ENCODE peak calls at places on chromosomes 1 and 21, in ten cellular contexts. One of them, this sample, is unnamed.

GRCh38 chr1:229305402-229305801 is 34.5 kb downstream of the RAB4A start:
- DNase-seq in WTC11: no peak
- DNase-seq in psoas muscle: no peak
- DNase-seq in lower lobe of right lung: no peak
- DNase-seq in fibroblast of pulmonary artery: no peak
- DNase-seq in GM10248: no peak
- DNase-seq in AG10803: no peak
- DNase-seq in BJ: no peak
- DNase-seq in fibroblast of lung: no peak
- DNase-seq in astrocyte: no peak
- DNase-seq in this sample: no peak

GRCh38 chr1:209443361-209443931 is 140.1 kb upstream of the CAMK1G start:
- DNase-seq in fibroblast of pulmonary artery: no peak
- DNase-seq in BJ: no peak
- DNase-seq in WTC11: no peak
- DNase-seq in lower lobe of right lung: no peak
- DNase-seq in astrocyte: no peak
- DNase-seq in psoas muscle: no peak
- DNase-seq in fibroblast of lung: no peak
- DNase-seq in GM10248: no peak
- DNase-seq in AG10803: no peak
- DNase-seq in this sample: no peak

GRCh38 chr21:25169370-25169769 is 437.9 kb downstream of the MRPL39 start:
- DNase-seq in fibroblast of pulmonary artery: no peak
- DNase-seq in GM10248: no peak
- DNase-seq in lower lobe of right lung: no peak
- DNase-seq in psoas muscle: no peak
- DNase-seq in fibroblast of lung: no peak
- DNase-seq in BJ: no peak
- DNase-seq in astrocyte: no peak
- DNase-seq in WTC11: no peak
- DNase-seq in AG10803: no peak
- DNase-seq in this sample: no peak

GRCh38 chr1:43878854-43879253 is 54.7 kb upstream of the ARTN start:
- DNase-seq in fibroblast of pulmonary artery: no peak
- DNase-seq in psoas muscle: no peak
- DNase-seq in fibroblast of lung: no peak
- DNase-seq in GM10248: no peak
- DNase-seq in BJ: no peak
- DNase-seq in WTC11: no peak
- DNase-seq in lower lobe of right lung: no peak
- DNase-seq in AG10803: no peak
- DNase-seq in astrocyte: no peak
- DNase-seq in this sample: no peak

GRCh38 chr1:214552174-214552608 is 789 bp upstream of the PTPN14 start:
- DNase-seq in GM10248: no peak
- DNase-seq in AG10803: peak
- DNase-seq in WTC11: peak
- DNase-seq in astrocyte: peak
- DNase-seq in fibroblast of pulmonary artery: peak
- DNase-seq in BJ: peak
- DNase-seq in lower lobe of right lung: peak
- DNase-seq in fibroblast of lung: peak
- DNase-seq in psoas muscle: peak
- DNase-seq in this sample: peak

GRCh38 chr1:44661786-44662682 is 12.2 kb downstream of the TMEM53 start:
- DNase-seq in WTC11: no peak
- DNase-seq in lower lobe of right lung: no peak
- DNase-seq in BJ: no peak
- DNase-seq in GM10248: no peak
- DNase-seq in psoas muscle: no peak
- DNase-seq in AG10803: no peak
- DNase-seq in astrocyte: no peak
- DNase-seq in fibroblast of pulmonary artery: no peak
- DNase-seq in fibroblast of lung: no peak
- DNase-seq in this sample: no peak

GRCh38 chr1:183932412-183932811 is 105.1 kb downstream of the COLGALT2 start:
- DNase-seq in fibroblast of lung: peak
- DNase-seq in GM10248: no peak
- DNase-seq in WTC11: no peak
- DNase-seq in psoas muscle: peak
- DNase-seq in BJ: no peak
- DNase-seq in lower lobe of right lung: peak
- DNase-seq in AG10803: peak
- DNase-seq in fibroblast of pulmonary artery: peak
- DNase-seq in astrocyte: peak
- DNase-seq in this sample: no peak

GRCh38 chr1:224769987-224770693 is 154.0 kb downstream of the CNIH3 start:
- DNase-seq in fibroblast of pulmonary artery: peak
- DNase-seq in AG10803: peak
- DNase-seq in BJ: peak
- DNase-seq in lower lobe of right lung: no peak
- DNase-seq in WTC11: no peak
- DNase-seq in GM10248: no peak
- DNase-seq in psoas muscle: no peak
- DNase-seq in fibroblast of lung: peak
- DNase-seq in astrocyte: peak
- DNase-seq in this sample: no peak

GRCh38 chr1:182699673-182700350 is 15.4 kb upstream of the RGS8 start:
- DNase-seq in fibroblast of lung: no peak
- DNase-seq in lower lobe of right lung: no peak
- DNase-seq in BJ: no peak
- DNase-seq in astrocyte: no peak
- DNase-seq in fibroblast of pulmonary artery: no peak
- DNase-seq in WTC11: peak
- DNase-seq in psoas muscle: peak
- DNase-seq in AG10803: no peak
- DNase-seq in GM10248: no peak
- DNase-seq in this sample: peak

GRCh38 chr1:84145051-84145450 is 980 bp downstream of the PRKACB start:
- DNase-seq in fibroblast of lung: no peak
- DNase-seq in AG10803: no peak
- DNase-seq in psoas muscle: no peak
- DNase-seq in fibroblast of pulmonary artery: no peak
- DNase-seq in GM10248: no peak
- DNase-seq in astrocyte: no peak
- DNase-seq in lower lobe of right lung: no peak
- DNase-seq in WTC11: no peak
- DNase-seq in BJ: no peak
- DNase-seq in this sample: no peak

GRCh38 chr21:42861311-42862122 is 17.8 kb downstream of the WDR4 start:
- DNase-seq in AG10803: no peak
- DNase-seq in GM10248: no peak
- DNase-seq in fibroblast of lung: no peak
- DNase-seq in astrocyte: no peak
- DNase-seq in BJ: no peak
- DNase-seq in WTC11: no peak
- DNase-seq in psoas muscle: no peak
- DNase-seq in lower lobe of right lung: no peak
- DNase-seq in fibroblast of pulmonary artery: no peak
- DNase-seq in this sample: no peak

GRCh38 chr1:114032271-114033218 is 53.3 kb downstream of the OLFML3 start:
- DNase-seq in astrocyte: peak
- DNase-seq in AG10803: peak
- DNase-seq in fibroblast of lung: peak
- DNase-seq in GM10248: no peak
- DNase-seq in BJ: peak
- DNase-seq in fibroblast of pulmonary artery: peak
- DNase-seq in psoas muscle: no peak
- DNase-seq in WTC11: peak
- DNase-seq in lower lobe of right lung: no peak
- DNase-seq in this sample: no peak

GRCh38 chr21:42082501-42083360 is 11.6 kb downstream of the UMODL1 start:
- DNase-seq in astrocyte: no peak
- DNase-seq in fibroblast of lung: no peak
- DNase-seq in GM10248: no peak
- DNase-seq in psoas muscle: no peak
- DNase-seq in lower lobe of right lung: no peak
- DNase-seq in BJ: no peak
- DNase-seq in AG10803: no peak
- DNase-seq in WTC11: no peak
- DNase-seq in fibroblast of pulmonary artery: no peak
- DNase-seq in this sample: no peak

GRCh38 chr1:53826367-53826766 is 11.7 kb downstream of the NDC1 start:
- DNase-seq in WTC11: no peak
- DNase-seq in AG10803: peak
- DNase-seq in GM10248: no peak
- DNase-seq in astrocyte: no peak
- DNase-seq in psoas muscle: no peak
- DNase-seq in lower lobe of right lung: no peak
- DNase-seq in fibroblast of lung: peak
- DNase-seq in BJ: no peak
- DNase-seq in fibroblast of pulmonary artery: peak
- DNase-seq in this sample: no peak

GRCh38 chr1:119713039-119713537 is 1.4 kb downstream of the PHGDH start:
- DNase-seq in lower lobe of right lung: no peak
- DNase-seq in WTC11: no peak
- DNase-seq in BJ: no peak
- DNase-seq in GM10248: no peak
- DNase-seq in astrocyte: peak
- DNase-seq in fibroblast of pulmonary artery: peak
- DNase-seq in psoas muscle: no peak
- DNase-seq in AG10803: peak
- DNase-seq in fibroblast of lung: peak
- DNase-seq in this sample: peak

GRCh38 chr1:187909382-187909781 is 1080.6 kb downstream of the PLA2G4A start:
- DNase-seq in fibroblast of pulmonary artery: no peak
- DNase-seq in fibroblast of lung: no peak
- DNase-seq in BJ: no peak
- DNase-seq in GM10248: no peak
- DNase-seq in astrocyte: no peak
- DNase-seq in WTC11: no peak
- DNase-seq in psoas muscle: no peak
- DNase-seq in lower lobe of right lung: no peak
- DNase-seq in AG10803: no peak
- DNase-seq in this sample: no peak

GRCh38 chr21:44952116-44952928 is 12.5 kb downstream of the SLX9 start:
- DNase-seq in AG10803: no peak
- DNase-seq in fibroblast of pulmonary artery: no peak
- DNase-seq in fibroblast of lung: no peak
- DNase-seq in WTC11: no peak
- DNase-seq in psoas muscle: peak
- DNase-seq in lower lobe of right lung: peak
- DNase-seq in BJ: no peak
- DNase-seq in astrocyte: no peak
- DNase-seq in GM10248: no peak
- DNase-seq in this sample: no peak

GRCh38 chr1:53061123-53061858 is 722 bp upstream of the PODN start:
- DNase-seq in BJ: no peak
- DNase-seq in fibroblast of pulmonary artery: peak
- DNase-seq in astrocyte: no peak
- DNase-seq in psoas muscle: peak
- DNase-seq in AG10803: peak
- DNase-seq in GM10248: no peak
- DNase-seq in fibroblast of lung: peak
- DNase-seq in lower lobe of right lung: peak
- DNase-seq in WTC11: no peak
- DNase-seq in this sample: no peak

GRCh38 chr1:20903452-20903851 is 116.3 kb upstream of the HP1BP3 start:
- DNase-seq in fibroblast of lung: no peak
- DNase-seq in BJ: no peak
- DNase-seq in lower lobe of right lung: no peak
- DNase-seq in fibroblast of pulmonary artery: peak
- DNase-seq in astrocyte: peak
- DNase-seq in psoas muscle: no peak
- DNase-seq in AG10803: no peak
- DNase-seq in WTC11: no peak
- DNase-seq in GM10248: no peak
- DNase-seq in this sample: no peak

GRCh38 chr1:152110860-152111514 is 4.3 kb downstream of the TCHH start:
- DNase-seq in fibroblast of pulmonary artery: peak
- DNase-seq in fibroblast of lung: peak
- DNase-seq in lower lobe of right lung: peak
- DNase-seq in astrocyte: peak
- DNase-seq in psoas muscle: no peak
- DNase-seq in WTC11: peak
- DNase-seq in AG10803: peak
- DNase-seq in BJ: no peak
- DNase-seq in GM10248: peak
- DNase-seq in this sample: no peak

GRCh38 chr1:165397945-165398344 is 41.4 kb upstream of the LMX1A start:
- DNase-seq in BJ: no peak
- DNase-seq in lower lobe of right lung: no peak
- DNase-seq in fibroblast of pulmonary artery: peak
- DNase-seq in GM10248: no peak
- DNase-seq in WTC11: no peak
- DNase-seq in AG10803: peak
- DNase-seq in astrocyte: peak
- DNase-seq in fibroblast of lung: peak
- DNase-seq in psoas muscle: no peak
- DNase-seq in this sample: no peak

GRCh38 chr1:47515390-47515789 is 77.5 kb downstream of the FOXD2 start:
- DNase-seq in fibroblast of pulmonary artery: no peak
- DNase-seq in BJ: no peak
- DNase-seq in AG10803: no peak
- DNase-seq in WTC11: no peak
- DNase-seq in psoas muscle: no peak
- DNase-seq in lower lobe of right lung: no peak
- DNase-seq in astrocyte: no peak
- DNase-seq in GM10248: no peak
- DNase-seq in fibroblast of lung: no peak
- DNase-seq in this sample: no peak
- TF ChIP-seq CTCF in fibroblast of pulmonary artery: no peak
- TF ChIP-seq CTCF in BJ: no peak
- TF ChIP-seq CTCF in AG10803: no peak
- TF ChIP-seq CTCF in WTC11: no peak
- TF ChIP-seq CTCF in psoas muscle: no peak
- TF ChIP-seq CTCF in lower lobe of right lung: no peak
- TF ChIP-seq CTCF in astrocyte: no peak
- TF ChIP-seq CTCF in GM10248: no peak
- TF ChIP-seq CTCF in fibroblast of lung: no peak
- TF ChIP-seq CTCF in this sample: no peak

GRCh38 chr1:160374701-160375443 is 8.0 kb downstream of the NHLH1 start:
- DNase-seq in AG10803: no peak
- DNase-seq in GM10248: no peak
- DNase-seq in psoas muscle: no peak
- DNase-seq in lower lobe of right lung: no peak
- DNase-seq in fibroblast of pulmonary artery: no peak
- DNase-seq in BJ: no peak
- DNase-seq in fibroblast of lung: no peak
- DNase-seq in astrocyte: no peak
- DNase-seq in WTC11: peak
- DNase-seq in this sample: no peak
- TF ChIP-seq CTCF in AG10803: no peak
- TF ChIP-seq CTCF in GM10248: no peak
- TF ChIP-seq CTCF in psoas muscle: no peak
- TF ChIP-seq CTCF in lower lobe of right lung: no peak
- TF ChIP-seq CTCF in fibroblast of pulmonary artery: no peak
- TF ChIP-seq CTCF in BJ: no peak
- TF ChIP-seq CTCF in fibroblast of lung: no peak
- TF ChIP-seq CTCF in astrocyte: no peak
- TF ChIP-seq CTCF in WTC11: no peak
- TF ChIP-seq CTCF in this sample: no peak

GRCh38 chr21:15976807-15977206 is 247.0 kb downstream of the USP25 start:
- DNase-seq in fibroblast of pulmonary artery: no peak
- DNase-seq in GM10248: no peak
- DNase-seq in AG10803: no peak
- DNase-seq in psoas muscle: no peak
- DNase-seq in astrocyte: no peak
- DNase-seq in BJ: no peak
- DNase-seq in fibroblast of lung: peak
- DNase-seq in lower lobe of right lung: no peak
- DNase-seq in WTC11: peak
- DNase-seq in this sample: peak
- TF ChIP-seq CTCF in fibroblast of pulmonary artery: peak
- TF ChIP-seq CTCF in GM10248: no peak
- TF ChIP-seq CTCF in AG10803: peak
- TF ChIP-seq CTCF in psoas muscle: no peak
- TF ChIP-seq CTCF in astrocyte: no peak
- TF ChIP-seq CTCF in BJ: peak
- TF ChIP-seq CTCF in fibroblast of lung: peak
- TF ChIP-seq CTCF in lower lobe of right lung: no peak
- TF ChIP-seq CTCF in WTC11: no peak
- TF ChIP-seq CTCF in this sample: peak

GRCh38 chr1:221939598-221939997 is 197.7 kb upstream of the DUSP10 start:
- DNase-seq in fibroblast of lung: no peak
- DNase-seq in BJ: no peak
- DNase-seq in AG10803: no peak
- DNase-seq in fibroblast of pulmonary artery: no peak
- DNase-seq in psoas muscle: no peak
- DNase-seq in astrocyte: no peak
- DNase-seq in lower lobe of right lung: no peak
- DNase-seq in WTC11: no peak
- DNase-seq in GM10248: no peak
- DNase-seq in this sample: no peak
- TF ChIP-seq CTCF in fibroblast of lung: no peak
- TF ChIP-seq CTCF in BJ: no peak
- TF ChIP-seq CTCF in AG10803: no peak
- TF ChIP-seq CTCF in fibroblast of pulmonary artery: no peak
- TF ChIP-seq CTCF in psoas muscle: no peak
- TF ChIP-seq CTCF in astrocyte: no peak
- TF ChIP-seq CTCF in lower lobe of right lung: no peak
- TF ChIP-seq CTCF in WTC11: no peak
- TF ChIP-seq CTCF in GM10248: no peak
- TF ChIP-seq CTCF in this sample: no peak

This sample was measured in neural crest cell.